ENCODE peak calls at places on chromosomes 3 and 15, in five cellular contexts. M is endothelial cell of umbilical vein, K is esophagus muscularis mucosa, H is HCT116, E is HL-60. C is an unnamed sample.

GRCh38 chr3:193890036-193890897 is 245.7 kb upstream of the HES1 start:
- DNase-seq in M (no peak), K (no peak), H (no peak), E (no peak), C (no peak)

GRCh38 chr15:92463826-92464225 is 70.1 kb downstream of the ST8SIA2 start:
- DNase-seq in M (no peak), K (no peak), H (no peak), E (no peak), C (no peak)

GRCh38 chr3:158773845-158774542 is 27.9 kb upstream of the MFSD1 start:
- DNase-seq in M (no peak), K (peak; percentile 7), H (no peak), E (no peak), C (no peak)

GRCh38 chr3:22988566-22988965 is 214.6 kb upstream of the UBE2E2 start:
- DNase-seq in M (no peak), K (no peak), H (no peak), E (no peak), C (no peak)

GRCh38 chr15:73856458-73857192 is 16.7 kb upstream of the TBC1D21 start:
- DNase-seq in M (no peak), K (no peak), H (no peak), E (no peak), C (no peak)

GRCh38 chr3:46264002-46264401 is 21.7 kb downstream of the CCR3 start:
- DNase-seq in M (no peak), K (no peak), H (no peak), E (no peak), C (no peak)

GRCh38 chr3:165874663-165875489 is 37.7 kb upstream of the BCHE start:
- DNase-seq in M (no peak), K (no peak), H (peak; percentile 69), E (no peak), C (no peak)

GRCh38 chr3:77254967-77255831 is 215.3 kb downstream of the ROBO2 start:
- DNase-seq in M (peak; percentile 26), K (no peak), H (no peak), E (peak; percentile 14), C (peak; percentile 35)

GRCh38 chr3:38722760-38723568 is 73.5 kb upstream of the SCN5A start:
- DNase-seq in M (peak; percentile 79), K (no peak), H (no peak), E (no peak), C (no peak)

GRCh38 chr3:141399200-141399599 is 30.9 kb downstream of the ZBTB38 start:
- DNase-seq in M (no peak), K (no peak), H (no peak), E (no peak), C (no peak)

GRCh38 chr3:46162975-46163550 is 45.0 kb downstream of the CCR1 start:
- DNase-seq in M (no peak), K (no peak), H (peak; percentile 67), E (no peak), C (no peak)

GRCh38 chr3:170602556-170602955 is 16.7 kb upstream of the SLC7A14 start:
- DNase-seq in M (no peak), K (no peak), H (no peak), E (no peak), C (no peak)

GRCh38 chr3:189555558-189555881 is 75.7 kb upstream of the TP63 start:
- DNase-seq in M (no peak), K (no peak), H (no peak), E (no peak), C (no peak)

GRCh38 chr3:64684715-64685261 is 3.0 kb downstream of the ADAMTS9 start:
- DNase-seq in M (peak; percentile 83), K (no peak), H (no peak), E (no peak), C (no peak)
- TF ChIP-seq POLR2AphosphoS5 in M (no peak), K (peak; percentile 82), H (no peak), E (no peak), C (no peak)

DNA sequence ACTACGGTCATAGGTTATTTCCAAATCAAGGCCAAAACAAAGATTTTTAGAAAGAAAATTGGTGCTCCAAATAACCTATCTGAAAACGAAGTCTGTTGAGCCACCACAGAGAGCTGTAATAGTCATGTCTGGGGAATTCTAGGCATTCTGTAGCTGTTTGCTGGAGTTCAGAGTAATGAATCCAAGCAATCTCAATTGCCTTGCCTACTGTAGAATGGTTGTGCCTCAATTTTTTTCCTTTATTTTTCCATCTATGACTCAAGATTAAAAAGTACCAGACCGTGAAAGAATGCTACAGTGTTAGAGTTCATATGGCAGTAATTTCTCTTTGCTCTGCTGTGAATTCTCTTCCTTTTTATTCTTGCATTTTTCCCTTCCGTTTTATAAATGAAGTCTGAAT is 1007.2 kb upstream of the ALCAM start:
- DNase-seq in M (peak; percentile 32), K (no peak), H (no peak), E (no peak), C (no peak)
- H3K27ac ChIP-seq in M (no peak overlapping the region), K (no peak overlapping the region), H (peak overlapping the region; percentile 15), E (no peak overlapping the region), C (peak overlapping the region; percentile 57)

GRCh38 chr3:129855454-129856419 is 37.8 kb downstream of the TMCC1 start:
- DNase-seq in M (peak; percentile 32), K (no peak), H (peak; percentile 4), E (peak; percentile 17), C (no peak)
- TF ChIP-seq CTCF in M (no peak), K (no peak), H (no peak), E (no peak), C (no peak)

DNA sequence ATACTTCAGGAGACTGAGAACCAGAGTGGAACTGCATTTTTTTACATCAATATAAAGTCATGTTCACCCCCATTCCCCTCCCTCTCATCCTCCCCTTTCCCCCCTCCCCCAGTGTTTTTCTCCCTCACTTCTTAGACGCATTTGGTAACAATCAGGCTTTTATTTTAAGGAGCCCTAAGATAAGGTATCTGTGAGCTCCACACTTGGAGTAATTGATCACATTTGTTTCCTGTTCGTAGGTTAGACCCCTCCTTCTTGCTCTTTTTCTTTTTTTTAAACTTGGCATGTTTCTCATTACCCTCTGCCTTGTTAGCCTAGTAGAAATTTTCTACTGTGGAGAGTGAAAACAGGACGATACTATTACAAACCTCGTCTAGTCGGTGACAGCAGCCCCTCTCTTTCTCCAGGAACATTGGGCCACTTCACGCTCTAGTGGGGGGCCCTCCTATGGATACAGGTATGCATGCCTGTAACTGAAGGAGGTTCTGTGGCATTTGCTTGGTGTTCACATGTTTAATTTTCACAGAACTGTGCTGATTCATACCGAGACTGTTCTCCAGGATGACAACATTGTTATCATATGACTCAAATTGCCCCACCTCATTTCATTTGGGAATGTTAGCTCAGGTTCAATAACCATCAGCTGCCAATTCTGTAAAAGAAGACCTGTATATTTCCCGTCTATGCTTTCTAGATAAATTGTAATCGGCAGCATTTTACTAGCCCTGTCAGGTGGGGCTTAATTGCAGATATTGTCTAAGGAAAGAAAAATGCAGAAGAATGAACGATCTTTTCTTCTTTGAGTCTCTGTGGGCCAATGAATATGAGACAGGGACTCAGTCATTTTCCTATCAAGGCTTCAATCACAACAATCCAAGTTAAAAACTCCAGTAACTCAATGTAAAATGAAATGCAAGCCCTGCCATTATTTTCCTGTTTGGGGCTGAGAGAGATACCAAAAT is 314.2 kb downstream of the MECOM start:
- DNase-seq in M (peak; percentile 69), K (no peak), H (no peak), E (no peak), C (no peak)
- TF ChIP-seq POLR2AphosphoS5 in M (no peak), K (no peak), H (no peak), E (no peak), C (no peak)

C was measured in Panc1.